ENCODE peak calls at places on chromosomes 3 and 15, in five cellular contexts. Y is stimulated activated CD4-positive, alpha-beta T cell treated with anti-CD3 and anti-CD28 coated beads, Interleukin-4, amount 100 ng/mL, for 48 hours; F is Peyer's patch; G is CD4-positive, alpha-beta T cell; J is ELR. O is an unnamed sample.

GRCh38 chr3:15453501-15453900 is 26.1 kb downstream of the EAF1 start:
- DNase-seq in J (no peak), F (no peak), G (no peak), Y (no peak), O (no peak)

GRCh38 chr3:128482175-128482856 is 10.7 kb downstream of the GATA2 start:
- DNase-seq in J (peak), G (no peak), Y (no peak), F (no peak), O (no peak)

GRCh38 chr3:25887907-25888306 is 98.0 kb downstream of the OXSM start:
- DNase-seq in J (no peak), Y (no peak), F (no peak), G (no peak), O (no peak)

GRCh38 chr3:56197991-56198390 is 270.3 kb downstream of the ERC2 start:
- DNase-seq in Y (no peak), G (no peak), F (no peak), J (no peak), O (no peak)

GRCh38 chr15:101807345-101807945 is 4.1 kb downstream of the OR4F6 start:
- DNase-seq in G (no peak), Y (no peak), F (no peak), J (peak), O (peak)

GRCh38 chr3:14598143-14598569 is 53.4 kb upstream of the CCDC174 start:
- DNase-seq in Y (peak), J (peak), G (peak), F (no peak), O (peak)

GRCh38 chr15:80152180-80152895 is 461 bp upstream of the FAH start:
- DNase-seq in F (peak), G (peak), Y (peak), J (peak), O (peak)

GRCh38 chr3:189404797-189405484 is 226.2 kb upstream of the TP63 start:
- DNase-seq in F (no peak), J (no peak), G (no peak), Y (no peak), O (no peak)

GRCh38 chr3:103866113-103866512 is 1431.3 kb downstream of the ZPLD1 start:
- DNase-seq in G (no peak), Y (no peak), F (no peak), J (no peak), O (no peak)

GRCh38 chr3:119315600-119316312 is 21.6 kb downstream of the ARHGAP31 start:
- DNase-seq in Y (no peak), G (no peak), J (no peak), F (no peak), O (no peak)

GRCh38 chr3:126112531-126113237 is 28.8 kb upstream of the SLC41A3 start:
- DNase-seq in J (no peak), F (no peak), Y (no peak), G (no peak), O (no peak)

GRCh38 chr3:9146367-9147071 is 102.9 kb downstream of the SRGAP3 start:
- DNase-seq in G (no peak), F (peak), Y (no peak), J (no peak), O (no peak)